ENCODE peak calls at places on chromosomes 3 and 15, in six cellular contexts. One of them, this sample, is unnamed.

GRCh38 chr3:195468391-195468776 is 25.6 kb upstream of the ACAP2 start:
- DNase-seq in tibial nerve: no peak
- DNase-seq in GM12865: no peak
- DNase-seq in PC-3: no peak
- DNase-seq in fibroblast of mammary gland: no peak
- DNase-seq in neural progenitor cell: no peak
- DNase-seq in this sample: no peak

GRCh38 chr3:113783463-113783862 is 36.6 kb downstream of the ATP6V1A start:
- DNase-seq in fibroblast of mammary gland: peak
- DNase-seq in neural progenitor cell: no peak
- DNase-seq in GM12865: peak
- DNase-seq in tibial nerve: no peak
- DNase-seq in PC-3: no peak
- DNase-seq in this sample: peak

GRCh38 chr15:86743283-86743903 is 663.7 kb downstream of the AGBL1 start:
- DNase-seq in tibial nerve: peak
- DNase-seq in PC-3: peak
- DNase-seq in fibroblast of mammary gland: peak
- DNase-seq in neural progenitor cell: peak
- DNase-seq in GM12865: peak
- DNase-seq in this sample: no peak

GRCh38 chr15:48754011-48754410 is 56.9 kb downstream of the CEP152 start:
- DNase-seq in fibroblast of mammary gland: no peak
- DNase-seq in GM12865: no peak
- DNase-seq in neural progenitor cell: no peak
- DNase-seq in PC-3: no peak
- DNase-seq in tibial nerve: no peak
- DNase-seq in this sample: no peak

GRCh38 chr3:176579741-176580185 is 617.5 kb downstream of the TBL1XR1 start:
- DNase-seq in fibroblast of mammary gland: peak
- DNase-seq in PC-3: peak
- DNase-seq in neural progenitor cell: no peak
- DNase-seq in tibial nerve: no peak
- DNase-seq in GM12865: no peak
- DNase-seq in this sample: no peak

GRCh38 chr3:144663456-144664063 is 691.9 kb downstream of the DIPK2A start:
- DNase-seq in fibroblast of mammary gland: no peak
- DNase-seq in tibial nerve: no peak
- DNase-seq in neural progenitor cell: no peak
- DNase-seq in GM12865: no peak
- DNase-seq in PC-3: no peak
- DNase-seq in this sample: no peak

GRCh38 chr3:133152056-133152455 is 113.9 kb downstream of the TMEM108 start:
- DNase-seq in fibroblast of mammary gland: no peak
- DNase-seq in tibial nerve: no peak
- DNase-seq in GM12865: no peak
- DNase-seq in neural progenitor cell: no peak
- DNase-seq in PC-3: no peak
- DNase-seq in this sample: no peak

GRCh38 chr3:170471149-170471548 is 52.5 kb downstream of the CLDN11 start:
- DNase-seq in neural progenitor cell: no peak
- DNase-seq in tibial nerve: no peak
- DNase-seq in GM12865: no peak
- DNase-seq in fibroblast of mammary gland: peak
- DNase-seq in PC-3: no peak
- DNase-seq in this sample: no peak

GRCh38 chr3:111246967-111247760 is 175.5 kb downstream of the NECTIN3 start:
- DNase-seq in fibroblast of mammary gland: peak
- DNase-seq in GM12865: no peak
- DNase-seq in neural progenitor cell: no peak
- DNase-seq in PC-3: peak
- DNase-seq in tibial nerve: no peak
- DNase-seq in this sample: peak

GRCh38 chr3:69244036-69244435 is 121.6 kb upstream of the LMOD3 start:
- DNase-seq in fibroblast of mammary gland: no peak
- DNase-seq in GM12865: no peak
- DNase-seq in neural progenitor cell: peak
- DNase-seq in tibial nerve: no peak
- DNase-seq in PC-3: no peak
- DNase-seq in this sample: no peak

GRCh38 chr3:27544372-27544865 is 60.2 kb upstream of the SLC4A7 start:
- DNase-seq in neural progenitor cell: no peak
- DNase-seq in fibroblast of mammary gland: peak
- DNase-seq in GM12865: no peak
- DNase-seq in tibial nerve: no peak
- DNase-seq in PC-3: peak
- DNase-seq in this sample: peak

GRCh38 chr3:184361932-184362667 is 590 bp downstream of the POLR2H start:
- DNase-seq in GM12865: peak
- DNase-seq in tibial nerve: peak
- DNase-seq in PC-3: peak
- DNase-seq in neural progenitor cell: peak
- DNase-seq in fibroblast of mammary gland: peak
- DNase-seq in this sample: peak

GRCh38 chr3:7977245-7978103 is 524.1 kb upstream of the LMCD1 start:
- DNase-seq in GM12865: peak
- DNase-seq in PC-3: no peak
- DNase-seq in tibial nerve: no peak
- DNase-seq in fibroblast of mammary gland: peak
- DNase-seq in neural progenitor cell: no peak
- DNase-seq in this sample: peak

GRCh38 chr3:141360888-141361598 is 7.3 kb upstream of the ZBTB38 start:
- DNase-seq in tibial nerve: peak
- DNase-seq in PC-3: peak
- DNase-seq in GM12865: peak
- DNase-seq in fibroblast of mammary gland: peak
- DNase-seq in neural progenitor cell: peak
- DNase-seq in this sample: peak

GRCh38 chr3:5238545-5238944 is 51.0 kb downstream of the EDEM1 start:
- DNase-seq in GM12865: no peak
- DNase-seq in PC-3: no peak
- DNase-seq in tibial nerve: no peak
- DNase-seq in fibroblast of mammary gland: no peak
- DNase-seq in neural progenitor cell: no peak
- DNase-seq in this sample: no peak
- H3K4me3 ChIP-seq in GM12865: no peak
- H3K4me3 ChIP-seq in PC-3: no peak
- H3K4me3 ChIP-seq in tibial nerve: no peak
- H3K4me3 ChIP-seq in fibroblast of mammary gland: no peak
- H3K4me3 ChIP-seq in neural progenitor cell: no peak
- H3K4me3 ChIP-seq in this sample: no peak

DNA sequence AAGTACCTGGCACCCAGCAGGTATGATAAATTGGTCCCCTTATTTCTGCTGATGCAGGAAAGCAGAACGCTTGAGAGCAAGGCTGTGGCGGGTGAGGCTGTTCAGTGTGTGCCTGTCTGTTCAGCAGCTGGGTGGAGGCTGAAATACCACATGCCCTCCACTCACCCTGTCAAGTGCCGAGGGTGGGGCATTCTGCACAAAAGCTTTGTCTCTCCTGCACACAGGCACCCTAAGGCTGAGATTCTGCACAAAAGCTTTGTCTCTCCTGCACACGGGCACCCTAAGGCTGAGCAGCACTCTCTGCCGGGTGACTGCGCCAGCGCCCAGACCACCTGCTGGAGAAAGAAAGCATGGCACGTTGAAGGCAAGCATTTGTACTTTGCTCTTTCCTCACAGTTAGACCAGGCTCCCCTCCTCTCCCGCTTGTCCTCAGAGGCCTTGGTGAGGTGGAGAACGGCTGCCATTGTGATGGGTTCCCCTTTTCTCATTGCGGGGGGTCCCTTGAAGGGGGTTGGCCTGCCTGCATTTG is 97.5 kb downstream of the BDH1 start:
- DNase-seq in fibroblast of mammary gland: peak
- DNase-seq in PC-3: no peak
- DNase-seq in GM12865: peak
- DNase-seq in neural progenitor cell: no peak
- DNase-seq in tibial nerve: no peak
- DNase-seq in this sample: no peak
- TF ChIP-seq CTCF in fibroblast of mammary gland: peak
- TF ChIP-seq CTCF in PC-3: peak
- TF ChIP-seq CTCF in GM12865: peak
- TF ChIP-seq CTCF in neural progenitor cell: peak
- TF ChIP-seq CTCF in tibial nerve: no peak
- TF ChIP-seq CTCF in this sample: peak

GRCh38 chr15:53216036-53216435 is 425.9 kb upstream of the ONECUT1 start:
- DNase-seq in PC-3: no peak
- DNase-seq in neural progenitor cell: no peak
- DNase-seq in GM12865: no peak
- DNase-seq in fibroblast of mammary gland: no peak
- DNase-seq in tibial nerve: no peak
- DNase-seq in this sample: no peak
- H3K4me3 ChIP-seq in PC-3: no peak
- H3K4me3 ChIP-seq in neural progenitor cell: no peak
- H3K4me3 ChIP-seq in GM12865: no peak
- H3K4me3 ChIP-seq in fibroblast of mammary gland: no peak
- H3K4me3 ChIP-seq in tibial nerve: no peak
- H3K4me3 ChIP-seq in this sample: no peak

GRCh38 chr3:159669753-159670152 is 318.9 kb upstream of the IL12A start:
- DNase-seq in GM12865: no peak
- DNase-seq in fibroblast of mammary gland: no peak
- DNase-seq in neural progenitor cell: peak
- DNase-seq in PC-3: no peak
- DNase-seq in tibial nerve: no peak
- DNase-seq in this sample: no peak

GRCh38 chr3:159675285-159675684 is 313.4 kb upstream of the IL12A start:
- DNase-seq in fibroblast of mammary gland: no peak
- DNase-seq in tibial nerve: no peak
- DNase-seq in neural progenitor cell: no peak
- DNase-seq in PC-3: no peak
- DNase-seq in GM12865: no peak
- DNase-seq in this sample: no peak

GRCh38 chr3:159669024-159669476 is 319.6 kb upstream of the IL12A start:
- DNase-seq in tibial nerve: no peak
- DNase-seq in fibroblast of mammary gland: peak
- DNase-seq in neural progenitor cell: no peak
- DNase-seq in GM12865: no peak
- DNase-seq in PC-3: peak
- DNase-seq in this sample: peak

GRCh38 chr3:159674583-159674982 is 314.1 kb upstream of the IL12A start:
- DNase-seq in PC-3: no peak
- DNase-seq in fibroblast of mammary gland: no peak
- DNase-seq in tibial nerve: no peak
- DNase-seq in GM12865: no peak
- DNase-seq in neural progenitor cell: no peak
- DNase-seq in this sample: no peak

DNA sequence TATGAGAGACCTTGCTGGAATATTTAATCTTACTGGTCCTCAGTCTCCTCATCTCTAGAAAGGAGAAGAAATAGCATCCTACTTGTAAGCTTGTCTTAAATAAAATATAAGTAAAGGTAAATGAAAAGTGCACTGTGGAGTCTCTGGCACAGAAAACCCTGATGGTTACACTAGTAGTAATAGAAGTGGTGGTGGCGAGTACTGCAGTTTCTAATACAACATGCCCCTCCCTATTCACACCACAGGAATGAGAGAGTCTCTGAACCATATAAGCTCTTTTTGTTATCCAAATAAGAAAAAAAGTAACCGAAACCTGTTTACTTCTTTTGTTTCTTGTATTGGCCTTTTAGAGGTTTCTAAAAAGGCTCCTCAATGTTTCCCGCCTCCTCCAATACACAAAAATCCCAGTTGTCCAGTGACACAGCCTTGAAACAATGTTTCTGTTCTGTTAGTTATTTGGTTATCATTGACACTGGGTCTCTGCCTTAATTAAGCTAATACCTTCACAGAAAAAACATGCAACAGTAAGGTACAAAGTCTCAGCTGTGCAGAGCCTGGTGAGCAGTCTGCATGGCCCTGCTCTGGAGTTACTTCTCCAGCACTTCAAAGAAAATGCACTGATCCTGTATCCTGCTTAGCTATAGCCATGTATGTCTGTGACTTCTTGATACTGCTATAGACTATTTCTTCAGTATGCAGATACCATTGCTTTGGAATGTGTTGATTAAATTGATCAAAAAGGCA is 315.7 kb upstream of the IL12A start:
- DNase-seq in tibial nerve: no peak
- DNase-seq in PC-3: peak
- DNase-seq in neural progenitor cell: peak
- DNase-seq in GM12865: peak
- DNase-seq in fibroblast of mammary gland: peak
- DNase-seq in this sample: no peak
- TF ChIP-seq CTCF in tibial nerve: no peak
- TF ChIP-seq CTCF in PC-3: peak
- TF ChIP-seq CTCF in neural progenitor cell: peak
- TF ChIP-seq CTCF in GM12865: no peak
- TF ChIP-seq CTCF in fibroblast of mammary gland: peak
- TF ChIP-seq CTCF in this sample: no peak

GRCh38 chr3:169028716-169029115 is 634.8 kb downstream of the MECOM start:
- DNase-seq in neural progenitor cell: no peak
- DNase-seq in GM12865: no peak
- DNase-seq in tibial nerve: no peak
- DNase-seq in PC-3: peak
- DNase-seq in fibroblast of mammary gland: peak
- DNase-seq in this sample: no peak

GRCh38 chr3:169029674-169030285 is 633.7 kb downstream of the MECOM start:
- DNase-seq in PC-3: peak
- DNase-seq in neural progenitor cell: no peak
- DNase-seq in fibroblast of mammary gland: no peak
- DNase-seq in tibial nerve: no peak
- DNase-seq in GM12865: no peak
- DNase-seq in this sample: no peak

GRCh38 chr3:169022457-169022856 is 641.1 kb downstream of the MECOM start:
- DNase-seq in tibial nerve: no peak
- DNase-seq in GM12865: no peak
- DNase-seq in fibroblast of mammary gland: no peak
- DNase-seq in neural progenitor cell: no peak
- DNase-seq in PC-3: no peak
- DNase-seq in this sample: no peak

DNA sequence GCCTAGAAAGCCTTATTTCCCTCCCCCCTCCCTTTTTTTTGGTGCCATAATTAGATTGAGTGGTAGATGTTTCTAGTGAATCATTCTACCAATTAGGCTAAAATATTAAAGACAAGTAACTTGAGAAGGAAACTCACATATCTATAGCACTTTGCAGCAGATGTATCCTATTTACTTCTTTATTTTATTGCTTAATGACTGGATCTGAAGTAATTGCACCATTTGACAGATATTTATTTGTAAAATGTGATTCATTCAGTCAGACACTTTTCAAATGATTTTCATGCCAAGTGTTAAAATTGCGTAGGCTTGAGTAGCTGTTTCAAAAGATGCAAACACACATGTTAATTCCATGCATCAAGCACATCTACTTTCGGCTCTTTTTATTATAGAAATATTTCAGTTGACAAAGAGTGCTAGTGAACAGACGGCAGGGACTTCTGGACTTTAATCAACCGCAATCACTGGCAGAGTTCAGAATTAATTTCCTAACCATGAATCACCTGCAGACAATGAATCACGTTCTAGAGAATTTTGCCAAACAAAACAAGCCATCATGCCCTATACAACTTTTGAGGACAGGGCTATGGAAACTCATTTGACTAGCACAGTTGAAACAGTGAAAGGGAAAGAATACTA is 636.9 kb downstream of the MECOM start:
- DNase-seq in neural progenitor cell: no peak
- DNase-seq in PC-3: peak
- DNase-seq in tibial nerve: no peak
- DNase-seq in fibroblast of mammary gland: peak
- DNase-seq in GM12865: no peak
- DNase-seq in this sample: peak
- H3K4me3 ChIP-seq in neural progenitor cell: no peak
- H3K4me3 ChIP-seq in PC-3: peak
- H3K4me3 ChIP-seq in tibial nerve: no peak
- H3K4me3 ChIP-seq in fibroblast of mammary gland: no peak
- H3K4me3 ChIP-seq in GM12865: no peak
- H3K4me3 ChIP-seq in this sample: no peak

GRCh38 chr15:82999905-83000671 is 11.4 kb downstream of the C15orf40 start:
- DNase-seq in tibial nerve: no peak
- DNase-seq in neural progenitor cell: peak
- DNase-seq in fibroblast of mammary gland: peak
- DNase-seq in GM12865: peak
- DNase-seq in PC-3: peak
- DNase-seq in this sample: peak
- TF ChIP-seq CTCF in tibial nerve: peak
- TF ChIP-seq CTCF in neural progenitor cell: peak
- TF ChIP-seq CTCF in fibroblast of mammary gland: peak
- TF ChIP-seq CTCF in GM12865: peak
- TF ChIP-seq CTCF in PC-3: peak
- TF ChIP-seq CTCF in this sample: peak

This sample was measured in cardiac fibroblast.